ENCODE peak calls at places on chromosomes 16 and 17, in four cellular contexts. S is neural progenitor cell, F is GM23338, I is mesendoderm. E is an unnamed sample. For H3K4me1 and H3K79me2, the result is how much of the 10 kb centered on the place peaks cover.

GRCh38 chr16:86529160-86529559 is 18.8 kb downstream of the FOXF1 start:
- DNase-seq in S (no peak), F (no peak), I (no peak), E (no peak)

GRCh38 chr16:24915576-24915975 is 69.8 kb downstream of the SLC5A11 start:
- DNase-seq in S (no peak), F (no peak), I (no peak), E (no peak)

GRCh38 chr17:57210224-57210553 is 46.1 kb upstream of the MSI2 start:
- DNase-seq in S (no peak), F (no peak), I (no peak), E (peak)

GRCh38 chr16:80387308-80387921 is 153.4 kb upstream of the DYNLRB2 start:
- DNase-seq in S (no peak), F (no peak), I (no peak), E (no peak)

GRCh38 chr17:81510798-81511549 is 1.6 kb downstream of the ACTG1 start:
- DNase-seq in S (no peak), F (no peak), I (no peak), E (no peak)

GRCh38 chr17:76535788-76536510 is 1.6 kb downstream of the CYGB start:
- DNase-seq in S (no peak), F (no peak), I (no peak), E (no peak)

GRCh38 chr17:81711814-81712467 is at the start of gene SLC25A10:
- DNase-seq in S (peak), F (peak), I (peak), E (peak)

GRCh38 chr17:74759941-74760340 is 11.5 kb downstream of the NHERF1 start:
- DNase-seq in S (peak), F (peak), I (peak), E (no peak)

GRCh38 chr16:85736924-85737323 is 14.0 kb downstream of the C16orf74 start:
- DNase-seq in S (no peak), F (no peak), I (no peak), E (no peak)

GRCh38 chr17:49692751-49693150 is 14.9 kb upstream of the SPOP start:
- DNase-seq in S (no peak), F (no peak), I (no peak), E (no peak)

GRCh38 chr16:1426734-1427451 is 4.0 kb upstream of the PERCC1 start:
- DNase-seq in S (no peak), F (peak), I (peak), E (no peak)

GRCh38 chr16:65071371-65072311 is 50.2 kb downstream of the CDH11 start:
- DNase-seq in S (no peak), F (no peak), I (no peak), E (peak)

GRCh38 chr17:60231234-60231633 is 81.5 kb downstream of the CA4 start:
- DNase-seq in S (peak), F (peak), I (peak), E (no peak)

GRCh38 chr17:33192961-33193911 is 99.9 kb downstream of the ASIC2 start:
- DNase-seq in S (peak), F (peak), I (peak), E (peak)

GRCh38 chr17:67637901-67638641 is 79.7 kb upstream of the NOL11 start:
- DNase-seq in S (no peak), F (peak), I (no peak), E (peak)

GRCh38 chr17:39219647-39220154 is 6.0 kb downstream of the STAC2 start:
- DNase-seq in S (no peak), F (no peak), I (no peak), E (no peak)

GRCh38 chr17:44363613-44364159 is at the start of gene FAM171A2:
- DNase-seq in S (peak), F (peak), I (peak), E (no peak)

DNA sequence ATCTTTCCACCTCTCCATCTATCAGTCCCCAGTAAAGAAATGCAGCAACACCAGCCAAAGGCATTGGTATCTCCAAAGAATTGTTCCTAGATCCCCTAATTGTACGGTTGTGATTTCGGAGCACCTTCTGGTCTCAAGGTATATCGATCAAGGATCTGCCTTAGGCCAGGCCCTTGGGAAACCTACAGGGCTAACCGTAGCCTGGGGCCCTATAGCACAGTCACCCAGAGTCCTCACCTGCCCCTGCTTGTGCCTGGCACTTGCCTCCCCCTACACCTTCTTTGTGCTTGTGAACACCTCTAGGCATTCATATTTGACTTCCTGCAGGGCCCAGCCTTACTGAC is 16.8 kb upstream of the AURKB start:
- DNase-seq in S (no peak), F (no peak), I (no peak), E (no peak)
- H3K4me1 ChIP-seq in S (under half), F (under half), I (under half), E (under half)

DNA sequence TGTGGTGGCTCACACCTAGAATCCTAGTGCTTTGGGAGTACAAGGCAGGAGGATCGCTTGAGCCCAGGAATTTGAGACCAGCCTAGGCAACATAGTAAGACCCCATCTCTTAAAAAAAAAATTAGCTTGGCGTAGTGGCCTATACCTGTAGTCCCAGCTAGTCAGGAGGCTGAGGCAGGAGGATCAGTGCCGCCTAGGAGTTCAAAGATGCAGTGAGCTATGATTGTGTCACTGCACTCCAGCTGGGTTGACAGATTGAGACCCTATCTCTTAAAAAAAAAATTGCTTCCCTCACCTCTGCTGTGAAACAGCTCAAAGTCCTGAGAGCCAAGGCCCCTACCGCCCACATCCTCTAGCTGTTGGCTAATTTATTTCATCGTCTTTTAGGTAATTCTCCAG is 10.2 kb downstream of the NDE1 start:
- DNase-seq in S (no peak), F (no peak), I (no peak), E (no peak)
- H3K79me2 ChIP-seq in S (half or more), F (under half), I (under half), E (half or more)

GRCh38 chr17:34883106-34884000 is 77.9 kb downstream of the CCT6B start:
- DNase-seq in S (peak), F (peak), I (no peak), E (no peak)

GRCh38 chr17:34884597-34884996 is 76.7 kb downstream of the CCT6B start:
- DNase-seq in S (no peak), F (no peak), I (no peak), E (no peak)

GRCh38 chr17:34886831-34887230 is 74.4 kb downstream of the CCT6B start:
- DNase-seq in S (no peak), F (no peak), I (peak), E (no peak)

GRCh38 chr17:34885076-34885475 is 76.2 kb downstream of the CCT6B start:
- DNase-seq in S (no peak), F (no peak), I (no peak), E (no peak)
- H3K4me1 ChIP-seq in S (under half), F (under half), I (under half), E (under half)

GRCh38 chr16:84503751-84504395 is 586 bp downstream of the MEAK7 start:
- DNase-seq in S (peak), F (no peak), I (no peak), E (peak)
- H3K79me2 ChIP-seq in S (under half), F (under half), I (under half), E (under half)

GRCh38 chr16:50363656-50364055 is 5.1 kb downstream of the BRD7 start:
- DNase-seq in S (no peak), F (no peak), I (no peak), E (no peak)

GRCh38 chr16:50367777-50368409 is 895 bp downstream of the BRD7 start:
- DNase-seq in S (no peak), F (peak), I (peak), E (no peak)

GRCh38 chr16:50368410-50369132 is at the start of gene BRD7:
- DNase-seq in S (peak), F (peak), I (peak), E (peak)

GRCh38 chr16:50369133-50369804 is 481 bp upstream of the BRD7 start:
- DNase-seq in S (no peak), F (no peak), I (peak), E (no peak)

DNA sequence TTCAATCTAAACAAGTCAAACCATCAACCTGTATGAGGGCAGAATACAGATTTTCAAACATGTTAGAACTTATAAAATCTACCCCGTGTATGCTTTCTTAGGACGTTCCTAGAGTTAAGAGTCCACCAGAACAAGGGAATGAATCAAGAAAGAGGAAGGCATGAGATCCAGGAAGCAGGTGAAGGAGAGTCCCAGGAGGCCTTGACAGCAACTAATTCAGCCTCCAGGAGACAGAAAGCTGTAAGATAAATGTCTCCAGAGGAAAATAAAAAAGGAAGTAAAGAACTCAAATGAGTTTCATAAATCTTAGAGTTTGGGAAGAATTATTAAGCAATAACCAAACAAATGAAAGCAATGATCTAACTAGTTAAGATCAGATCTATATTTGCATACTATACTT is 2.7 kb downstream of the BRD7 start:
- DNase-seq in S (no peak), F (no peak), I (no peak), E (no peak)
- H3K4me1 ChIP-seq in S (under half), F (under half), I (under half), E (under half)

DNA sequence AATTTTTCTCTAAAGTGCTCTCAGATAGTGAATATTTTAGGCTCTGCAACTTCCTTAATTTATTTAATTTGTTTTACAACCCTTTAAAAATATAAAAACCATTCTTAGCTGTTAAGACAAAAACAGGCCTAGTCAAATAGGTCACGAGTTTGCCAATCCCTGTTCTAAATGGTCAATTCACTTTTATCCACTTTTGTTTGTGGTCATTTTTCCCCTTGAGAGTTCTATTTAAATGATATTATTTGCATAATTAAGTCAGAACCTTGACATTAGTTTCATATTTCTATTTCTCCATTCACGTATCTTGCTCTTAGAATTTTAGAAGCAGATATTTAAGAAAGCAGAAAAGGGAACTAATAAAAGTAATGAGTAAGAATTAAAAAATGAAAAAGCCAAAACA is 4.0 kb downstream of the AMFR start:
- DNase-seq in S (no peak), F (no peak), I (no peak), E (no peak)
- H3K79me2 ChIP-seq in S (half or more), F (half or more), I (under half), E (half or more)

E was measured in astrocyte.